ENCODE peak calls at places on chromosomes 5 and 9, in six cellular contexts. E is pancreas; O is HCEC 1CT; A is T-helper 9 cell; W is A172; U is activated T-helper 1 cell treated with anti-CD3 and anti-CD28 coated beads, Interleukin-2, amount 50 U/mL, for 16 hours. Z is an unnamed sample.

GRCh38 chr5:36928947-36929346 is 52.4 kb downstream of the NIPBL start:
- DNase-seq in E (no peak), O (peak), A (no peak), W (peak), U (no peak), Z (no peak)

GRCh38 chr9:110048473-110048975 is 159.4 kb downstream of the C9orf152 start:
- DNase-seq in E (peak), O (peak), A (peak), W (peak), U (peak), Z (peak)

GRCh38 chr5:158354958-158355357 is 496.0 kb upstream of the CLINT1 start:
- DNase-seq in E (no peak), O (no peak), A (no peak), W (no peak), U (no peak), Z (no peak)

GRCh38 chr9:112867275-112867991 is 23.2 kb downstream of the SLC46A2 start:
- DNase-seq in E (no peak), O (peak), A (no peak), W (peak), U (no peak), Z (no peak)

GRCh38 chr5:168477060-168477459 is 9.2 kb upstream of the RARS1 start:
- DNase-seq in E (no peak), O (peak), A (no peak), W (peak), U (no peak), Z (no peak)

GRCh38 chr9:34701023-34701768 is 8.7 kb downstream of the CCL21 start:
- DNase-seq in E (peak), O (peak), A (peak), W (peak), U (peak), Z (no peak)

GRCh38 chr5:54229041-54229780 is 81.2 kb downstream of the ARL15 start:
- DNase-seq in E (peak), O (peak), A (peak), W (peak), U (peak), Z (no peak)

GRCh38 chr9:127185181-127185580 is 62.7 kb upstream of the ANGPTL2 start:
- DNase-seq in E (no peak), O (no peak), A (no peak), W (no peak), U (no peak), Z (no peak)

GRCh38 chr5:101977729-101978345 is 318.2 kb downstream of the SLCO4C1 start:
- DNase-seq in E (no peak), O (peak), A (no peak), W (peak), U (no peak), Z (no peak)

GRCh38 chr9:69857131-69857530 is 36.5 kb downstream of the CFAP95 start:
- DNase-seq in E (no peak), O (peak), A (no peak), W (peak), U (no peak), Z (peak)

GRCh38 chr5:164296603-164297080 is 791.2 kb downstream of the MAT2B start:
- DNase-seq in E (no peak), O (peak), A (no peak), W (peak), U (no peak), Z (no peak)

GRCh38 chr5:89120719-89121118 is 237.7 kb upstream of the MEF2C start:
- DNase-seq in E (peak), O (peak), A (no peak), W (no peak), U (no peak), Z (no peak)

GRCh38 chr9:132041825-132042224 is 37.8 kb downstream of the MED27 start:
- DNase-seq in E (no peak), O (no peak), A (no peak), W (no peak), U (no peak), Z (no peak)

GRCh38 chr5:126938461-126938860 is 91.9 kb downstream of the MARCHF3 start:
- DNase-seq in E (no peak), O (peak), A (no peak), W (peak), U (no peak), Z (no peak)

GRCh38 chr5:35990941-35991592 is at the start of gene UGT3A1:
- DNase-seq in E (no peak), O (no peak), A (no peak), W (no peak), U (no peak), Z (no peak)

GRCh38 chr9:92341578-92341977 is 15.8 kb downstream of the CENPP start:
- DNase-seq in E (no peak), O (no peak), A (no peak), W (no peak), U (no peak), Z (no peak)

GRCh38 chr5:156076912-156077311 is 250.1 kb upstream of the SGCD start:
- DNase-seq in E (no peak), O (no peak), A (no peak), W (no peak), U (no peak), Z (no peak)

GRCh38 chr5:1037123-1037670 is 28.6 kb downstream of the NKD2 start:
- DNase-seq in E (no peak), O (no peak), A (no peak), W (no peak), U (no peak), Z (no peak)

GRCh38 chr9:130960522-130961378 is 21.7 kb upstream of the FIBCD1 start:
- DNase-seq in E (no peak), O (no peak), A (no peak), W (no peak), U (no peak), Z (no peak)

GRCh38 chr9:126459546-126459945 is 132.9 kb downstream of the MVB12B start:
- DNase-seq in E (no peak), O (no peak), A (no peak), W (no peak), U (no peak), Z (no peak)

GRCh38 chr5:83551826-83552225 is 80.3 kb downstream of the VCAN start:
- DNase-seq in E (no peak), O (peak), A (no peak), W (no peak), U (no peak), Z (no peak)

GRCh38 chr5:53424691-53425597 is 55.5 kb upstream of the FST start:
- DNase-seq in E (no peak), O (peak), A (no peak), W (peak), U (no peak), Z (no peak)

GRCh38 chr5:140346348-140347221 is at the start of gene HBEGF:
- DNase-seq in E (peak), O (peak), A (peak), W (peak), U (peak), Z (no peak)

Z was measured in RWPE2.